ENCODE peak calls at places on chromosome 18, in four cellular contexts. R, M, V and S are unnamed samples.

GRCh38 chr18:67600181-67600631 is 83.7 kb upstream of the DSEL start:
- DNase-seq in R (no peak), M (no peak), V (no peak), S (peak; percentile 3)

GRCh38 chr18:37341473-37342086 is 224.0 kb downstream of the CELF4 start:
- DNase-seq in M (no peak), V (no peak), R (no peak), S (no peak)

GRCh38 chr18:32998921-32999320 is 226.1 kb upstream of the KLHL14 start:
- DNase-seq in M (no peak), V (no peak), R (no peak), S (no peak)

GRCh38 chr18:37452697-37453385 is 112.8 kb downstream of the CELF4 start:
- DNase-seq in V (peak; percentile 64), M (no peak), R (no peak), S (no peak)

GRCh38 chr18:10015941-10016819 is 102.4 kb downstream of the VAPA start:
- DNase-seq in M (no peak), V (peak; percentile 20), R (no peak), S (peak; percentile 91)

GRCh38 chr18:23200751-23201150 is 65.5 kb downstream of the CABLES1 start:
- DNase-seq in M (no peak), V (no peak), R (no peak), S (peak; percentile 62)

GRCh38 chr18:7548721-7549120 is 18.4 kb upstream of the PTPRM start:
- DNase-seq in M (no peak), V (no peak), R (no peak), S (no peak)

GRCh38 chr18:52903858-52904257 is 563.9 kb downstream of the DCC start:
- DNase-seq in V (no peak), M (no peak), R (peak; percentile 48), S (peak; percentile 14)

GRCh38 chr18:72830109-72830508 is 37.7 kb downstream of the NETO1 start:
- DNase-seq in R (peak; percentile 18), V (peak; percentile 19), M (no peak), S (peak; percentile 4)

GRCh38 chr18:33579868-33580205 is 1.8 kb downstream of the ASXL3 start:
- DNase-seq in R (no peak), V (no peak), M (no peak), S (no peak)

GRCh38 chr18:3084206-3084605 is 71.3 kb upstream of the LPIN2 start:
- DNase-seq in V (no peak), M (no peak), R (no peak), S (no peak)

GRCh38 chr18:57833441-57834101 is 30.5 kb upstream of the ATP8B1 start:
- DNase-seq in M (peak; percentile 9), R (no peak), V (no peak), S (no peak)

GRCh38 chr18:35991696-35992095 is 19.2 kb downstream of the RMP24 start:
- DNase-seq in R (no peak), V (no peak), M (no peak), S (no peak)

GRCh38 chr18:13036622-13037320 is 45.6 kb downstream of the CEP192 start:
- DNase-seq in R (no peak), V (no peak), M (no peak), S (peak; percentile 14)

GRCh38 chr18:46916551-46917107 is 678 bp downstream of the PIAS2 start:
- DNase-seq in V (peak; percentile 6), R (peak; percentile 19), M (peak; percentile 20), S (peak; percentile 15)

GRCh38 chr18:5842653-5843052 is 52.7 kb downstream of the TMEM200C start:
- DNase-seq in V (no peak), M (no peak), R (no peak), S (no peak)

GRCh38 chr18:52343138-52343537 is 3.1 kb downstream of the DCC start:
- DNase-seq in R (no peak), V (no peak), M (no peak), S (no peak)

GRCh38 chr18:79123948-79124347 is 54.8 kb downstream of the ATP9B start:
- DNase-seq in V (no peak), M (no peak), R (no peak), S (no peak)

GRCh38 chr18:30623401-30624065 is 419.0 kb downstream of the DSC3 start:
- DNase-seq in M (no peak), V (no peak), R (no peak), S (no peak)

GRCh38 chr18:48640566-48641270 is 101.9 kb downstream of the CTIF start:
- DNase-seq in M (no peak), R (no peak), V (no peak), S (no peak)

GRCh38 chr18:9150116-9150515 is 13.5 kb downstream of the ANKRD12 start:
- DNase-seq in M (no peak), R (no peak), V (no peak), S (no peak)